ENCODE peak calls at places on chromosomes 6 and 20, in six cellular contexts. Y, E, X, A, F and O are unnamed samples.

GRCh38 chr6:164749126-164749758 is 560.2 kb downstream of the C6orf118 start:
- DNase-seq in Y (no peak), E (no peak), X (no peak), A (no peak), F (no peak), O (no peak)

GRCh38 chr20:19403549-19403948 is 191.1 kb downstream of the SLC24A3 start:
- DNase-seq in Y (no peak), E (no peak), X (no peak), A (no peak), F (no peak), O (no peak)

GRCh38 chr6:118739976-118740771 is 88.8 kb upstream of the CEP85L start:
- DNase-seq in Y (no peak), E (no peak), X (no peak), A (no peak), F (no peak), O (no peak)

GRCh38 chr20:59835057-59835447 is 98.4 kb downstream of the SYCP2 start:
- DNase-seq in Y (no peak), E (no peak), X (no peak), A (no peak), F (no peak), O (no peak)

GRCh38 chr20:50918403-50918802 is 12.8 kb downstream of the ADNP start:
- DNase-seq in Y (no peak), E (no peak), X (no peak), A (no peak), F (no peak), O (no peak)

GRCh38 chr20:40331699-40332098 is 357.3 kb downstream of the MAFB start:
- DNase-seq in Y (no peak), E (no peak), X (no peak), A (no peak), F (no peak), O (no peak)

GRCh38 chr6:14983599-14984296 is 262.1 kb upstream of the JARID2 start:
- DNase-seq in Y (no peak), E (no peak), X (no peak), A (no peak), F (no peak), O (no peak)

GRCh38 chr6:87274660-87275273 is 47.6 kb upstream of the SMIM8 start:
- DNase-seq in Y (no peak), E (no peak), X (no peak), A (no peak), F (no peak), O (no peak)

GRCh38 chr6:137240168-137240567 is 21.0 kb upstream of the IFNGR1 start:
- DNase-seq in Y (no peak), E (no peak), X (no peak), A (no peak), F (no peak), O (no peak)